ENCODE peak calls at places on chromosomes 4 and X, in ten cellular contexts. V, X, Q, W, U, D, L, A, G and O are unnamed samples.

GRCh38 chrX:51893931-51894696 is 691 bp downstream of the MAGED1 start:
- DNase-seq in V (peak), X (no peak), Q (peak), W (no peak), U (peak), D (no peak), L (no peak), A (peak), G (no peak), O (peak)

GRCh38 chrX:135194684-135195083 is 23.5 kb upstream of the CT55 start:
- DNase-seq in V (no peak), X (no peak), Q (peak), W (no peak), U (no peak), D (no peak), L (no peak), A (no peak), G (no peak), O (no peak)

GRCh38 chr4:154082760-154083530 is 294.1 kb upstream of the SFRP2 start:
- DNase-seq in V (peak), X (no peak), Q (peak), W (no peak), U (peak), D (no peak), L (no peak), A (peak), G (no peak), O (no peak)

GRCh38 chrX:41350150-41350975 is 16.4 kb downstream of the DDX3X start:
- DNase-seq in V (no peak), X (no peak), Q (peak), W (no peak), U (no peak), D (no peak), L (no peak), A (no peak), G (no peak), O (no peak)

GRCh38 chr4:16048639-16049448 is 35.0 kb downstream of the PROM1 start:
- DNase-seq in V (no peak), X (no peak), Q (no peak), W (no peak), U (no peak), D (no peak), L (no peak), A (no peak), G (no peak), O (no peak)

GRCh38 chr4:159174645-159175147 is 71.8 kb downstream of the RAPGEF2 start:
- DNase-seq in V (no peak), X (no peak), Q (no peak), W (no peak), U (no peak), D (no peak), L (no peak), A (no peak), G (no peak), O (no peak)

GRCh38 chrX:134572816-134573682 is 85.2 kb downstream of the PLAC1 start:
- DNase-seq in V (peak), X (no peak), Q (no peak), W (no peak), U (peak), D (no peak), L (no peak), A (peak), G (no peak), O (no peak)

GRCh38 chrX:13283968-13284914 is 35.6 kb downstream of the ATXN3L start:
- DNase-seq in V (peak), X (no peak), Q (peak), W (no peak), U (peak), D (no peak), L (no peak), A (peak), G (no peak), O (no peak)

GRCh38 chrX:41332408-41332987 is 1.5 kb upstream of the DDX3X start:
- DNase-seq in V (no peak), X (no peak), Q (peak), W (no peak), U (no peak), D (no peak), L (peak), A (no peak), G (no peak), O (no peak)

GRCh38 chr4:126512998-126513397 is 1119.8 kb upstream of the INTU start:
- DNase-seq in V (no peak), X (no peak), Q (no peak), W (no peak), U (no peak), D (no peak), L (no peak), A (no peak), G (no peak), O (no peak)
- TF ChIP-seq CTCF in V (no peak), X (no peak), Q (no peak), W (no peak), U (no peak), D (no peak), L (no peak), A (no peak), G (no peak), O (no peak)

GRCh38 chr4:11488657-11489448 is 60.2 kb upstream of the HS3ST1 start:
- DNase-seq in V (no peak), X (no peak), Q (peak), W (no peak), U (no peak), D (no peak), L (no peak), A (peak), G (no peak), O (no peak)
- TF ChIP-seq CTCF in V (no peak), X (no peak), Q (peak), W (no peak), U (no peak), D (no peak), L (no peak), A (no peak), G (no peak), O (no peak)

DNA sequence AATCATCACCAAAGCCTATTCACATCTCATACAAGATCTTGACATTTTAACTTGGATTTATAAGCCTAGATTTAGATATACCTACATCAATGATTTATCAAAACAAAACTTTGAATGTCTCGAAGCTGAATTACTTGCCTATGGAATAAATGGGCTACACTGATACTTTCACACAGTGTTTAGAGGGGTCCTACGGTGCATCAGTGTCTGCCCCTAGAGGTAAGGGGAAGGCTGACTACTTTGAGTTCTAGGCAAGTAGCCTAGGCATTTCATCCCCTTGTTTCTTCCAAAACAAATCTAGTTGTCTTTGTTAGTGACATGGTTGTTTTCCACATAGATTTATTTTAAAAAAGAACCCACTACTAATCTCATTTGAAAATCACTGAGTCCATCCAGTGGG is 158.1 kb upstream of the ATOH1 start:
- DNase-seq in V (no peak), X (no peak), Q (peak), W (no peak), U (no peak), D (no peak), L (no peak), A (no peak), G (no peak), O (no peak)
- TF ChIP-seq CTCF in V (no peak), X (peak), Q (peak), W (no peak), U (no peak), D (no peak), L (no peak), A (no peak), G (no peak), O (no peak)

DNA sequence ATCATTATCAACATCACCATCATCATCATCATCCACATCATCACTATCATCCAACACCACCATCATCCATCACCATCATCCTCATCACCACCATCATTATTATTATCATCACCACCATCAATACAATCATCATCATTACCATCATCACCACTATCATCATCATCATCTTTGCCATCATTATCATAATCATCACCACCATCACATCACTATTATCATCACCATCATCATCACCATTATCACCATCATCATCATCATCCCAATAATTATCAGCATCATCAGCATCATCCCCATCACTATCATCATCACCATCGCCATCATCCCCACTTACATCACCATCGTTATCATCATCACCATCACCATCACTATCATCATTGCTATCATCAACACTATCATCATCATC is 1021.9 kb upstream of the PRKX start:
- DNase-seq in V (no peak), X (no peak), Q (no peak), W (no peak), U (no peak), D (no peak), L (no peak), A (no peak), G (no peak), O (no peak)
- TF ChIP-seq CTCF in V (no peak), X (no peak), Q (no peak), W (no peak), U (no peak), D (no peak), L (no peak), A (no peak), G (no peak), O (no peak)

DNA sequence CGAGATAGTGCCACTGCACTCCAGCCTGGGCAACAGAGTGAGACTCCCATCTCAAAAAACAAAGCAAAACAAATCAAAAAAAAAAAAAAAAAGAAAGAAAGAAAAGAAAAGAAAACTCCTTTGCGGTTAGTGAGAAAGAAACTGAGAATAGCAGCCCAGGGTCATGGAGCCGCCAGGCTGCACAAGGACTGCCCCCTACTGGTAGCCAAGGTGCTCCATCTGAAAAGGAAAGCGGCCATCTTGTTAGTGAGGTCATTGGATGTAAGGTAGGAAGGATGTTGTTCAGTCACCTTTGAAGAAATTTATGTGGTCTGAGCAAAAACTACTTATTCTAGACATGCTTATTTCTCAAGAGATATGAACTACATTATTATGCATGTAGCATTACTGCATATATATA is 660.6 kb upstream of the TENM3 start:
- DNase-seq in V (no peak), X (no peak), Q (peak), W (no peak), U (no peak), D (no peak), L (no peak), A (no peak), G (no peak), O (no peak)
- TF ChIP-seq CTCF in V (peak), X (peak), Q (peak), W (no peak), U (peak), D (no peak), L (no peak), A (no peak), G (no peak), O (no peak)

DNA sequence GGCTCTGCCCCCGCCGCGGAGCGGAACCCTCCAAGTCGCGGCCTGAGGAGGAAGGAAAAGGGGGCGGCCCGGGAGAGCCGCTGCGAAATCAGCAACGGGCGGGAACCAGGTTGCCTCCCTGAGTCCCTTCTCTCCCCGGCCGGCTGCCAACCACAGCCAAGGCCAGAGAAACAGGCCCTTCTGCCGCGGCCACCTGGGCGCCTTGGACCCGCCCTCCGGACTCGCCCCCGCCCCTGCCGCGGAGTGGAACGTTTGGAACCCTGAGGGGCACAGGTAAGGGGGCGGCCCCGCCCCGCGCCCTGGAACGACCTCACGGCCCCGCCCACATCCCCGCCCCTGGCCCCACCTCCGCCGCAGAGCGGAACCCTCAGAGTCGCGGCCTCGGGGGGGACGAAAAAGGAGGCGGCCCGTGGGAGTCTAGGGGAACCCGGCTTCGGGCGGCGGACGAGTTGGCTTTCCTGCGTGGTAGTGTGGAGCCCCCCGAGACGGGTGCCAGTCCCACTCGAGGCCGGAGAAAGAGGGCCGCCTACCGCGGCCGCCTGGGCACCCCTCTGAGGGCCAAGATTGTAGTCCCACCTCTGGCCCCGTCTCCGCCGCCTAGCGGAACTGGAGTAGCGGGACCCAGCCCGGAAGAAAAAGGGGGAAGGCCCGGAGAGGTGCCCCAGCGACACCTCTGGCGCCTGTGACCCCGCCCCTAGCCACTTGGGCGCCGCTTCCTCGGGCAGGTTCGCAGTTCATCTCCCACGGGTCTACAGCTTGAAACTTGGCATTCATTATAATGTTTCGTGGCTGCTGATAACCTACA is 669 bp upstream of the PHKA2 start:
- DNase-seq in V (peak), X (peak), Q (peak), W (peak), U (peak), D (peak), L (peak), A (peak), G (peak), O (peak)
- TF ChIP-seq CTCF in V (peak), X (peak), Q (no peak), W (peak), U (peak), D (peak), L (no peak), A (no peak), G (peak), O (peak)

GRCh38 chrX:83658731-83659130 is 150.6 kb downstream of the POU3F4 start:
- DNase-seq in V (peak), X (no peak), Q (peak), W (no peak), U (no peak), D (no peak), L (peak), A (no peak), G (no peak), O (no peak)
- TF ChIP-seq CTCF in V (no peak), X (peak), Q (peak), W (peak), U (peak), D (no peak), L (no peak), A (no peak), G (no peak), O (no peak)

GRCh38 chr4:145865274-145865941 is 73.2 kb downstream of the ZNF827 start:
- DNase-seq in V (no peak), X (no peak), Q (no peak), W (no peak), U (no peak), D (no peak), L (no peak), A (no peak), G (no peak), O (no peak)

GRCh38 chr4:145867416-145867815 is 71.2 kb downstream of the ZNF827 start:
- DNase-seq in V (no peak), X (no peak), Q (no peak), W (no peak), U (no peak), D (no peak), L (no peak), A (no peak), G (no peak), O (no peak)

GRCh38 chr4:145870155-145871020 is 68.2 kb downstream of the ZNF827 start:
- DNase-seq in V (peak), X (no peak), Q (no peak), W (no peak), U (no peak), D (no peak), L (no peak), A (peak), G (no peak), O (no peak)

GRCh38 chr4:145871209-145871608 is 67.4 kb downstream of the ZNF827 start:
- DNase-seq in V (no peak), X (no peak), Q (no peak), W (no peak), U (no peak), D (no peak), L (no peak), A (no peak), G (no peak), O (no peak)

GRCh38 chr4:145868637-145869409 is 69.8 kb downstream of the ZNF827 start:
- DNase-seq in V (no peak), X (no peak), Q (no peak), W (no peak), U (peak), D (no peak), L (peak), A (no peak), G (no peak), O (no peak)
- TF ChIP-seq CTCF in V (peak), X (no peak), Q (peak), W (no peak), U (peak), D (no peak), L (no peak), A (no peak), G (no peak), O (no peak)

DNA sequence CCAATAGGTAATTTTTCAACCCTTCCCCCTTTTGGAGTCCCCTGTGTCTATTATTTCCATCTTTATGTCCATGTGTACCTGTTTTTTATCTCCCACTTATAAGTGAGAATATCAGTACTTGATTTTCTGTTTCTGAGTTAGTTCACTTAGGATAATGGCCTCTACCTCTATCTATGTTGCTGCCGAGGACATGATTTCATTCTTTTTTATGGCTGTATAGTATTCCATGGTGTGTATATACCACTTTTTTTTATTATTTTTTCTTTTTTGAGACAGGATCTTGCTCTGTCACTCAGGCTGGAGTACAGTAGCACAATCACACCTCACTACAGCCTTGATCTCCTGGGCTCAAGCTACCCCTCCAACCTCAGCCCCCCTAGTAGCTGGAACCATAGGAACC is 47.6 kb downstream of the FUNDC1 start:
- DNase-seq in V (no peak), X (no peak), Q (no peak), W (no peak), U (no peak), D (no peak), L (no peak), A (no peak), G (no peak), O (no peak)
- TF ChIP-seq CTCF in V (no peak), X (no peak), Q (no peak), W (no peak), U (no peak), D (no peak), L (no peak), A (no peak), G (no peak), O (no peak)

GRCh38 chrX:50680990-50681389 is 133.0 kb downstream of the SHROOM4 start:
- DNase-seq in V (peak), X (no peak), Q (peak), W (no peak), U (no peak), D (no peak), L (no peak), A (peak), G (no peak), O (no peak)
- TF ChIP-seq CTCF in V (peak), X (peak), Q (peak), W (no peak), U (peak), D (peak), L (no peak), A (peak), G (peak), O (no peak)